ENCODE peak calls at places on chromosomes 4 and X, in eight cellular contexts. One of them, this sample, is unnamed.
A peak's percentile ranks its signal among the peaks of the same experiment; 100 is the strongest.

GRCh38 chr4:102392033-102392744 is 46.9 kb upstream of the SLC39A8 start:
- DNase-seq in lower lobe of right lung: no peak
- DNase-seq in astrocyte of the spinal cord: no peak
- DNase-seq in transverse colon: no peak
- DNase-seq in CD4-positive, alpha-beta T cell: no peak
- DNase-seq in H9: no peak
- DNase-seq in tibial nerve: no peak
- DNase-seq in A549: no peak
- DNase-seq in this sample: no peak

GRCh38 chr4:105146286-105147219 is at the start of gene TET2:
- DNase-seq in transverse colon: peak; percentile 78
- DNase-seq in H9: peak; percentile 63
- DNase-seq in CD4-positive, alpha-beta T cell: peak; percentile 65
- DNase-seq in tibial nerve: peak; percentile 55
- DNase-seq in astrocyte of the spinal cord: peak; percentile 91
- DNase-seq in lower lobe of right lung: peak; percentile 89
- DNase-seq in A549: peak; percentile 79
- DNase-seq in this sample: peak; percentile 72

GRCh38 chr4:90950385-90950841 is 823.2 kb downstream of the CCSER1 start:
- DNase-seq in H9: no peak
- DNase-seq in A549: peak; percentile 2
- DNase-seq in astrocyte of the spinal cord: peak; percentile 7
- DNase-seq in tibial nerve: no peak
- DNase-seq in lower lobe of right lung: no peak
- DNase-seq in CD4-positive, alpha-beta T cell: no peak
- DNase-seq in transverse colon: no peak
- DNase-seq in this sample: no peak

GRCh38 chrX:155966876-155967275 is 30.6 kb upstream of the IL9R start:
- DNase-seq in CD4-positive, alpha-beta T cell: no peak
- DNase-seq in lower lobe of right lung: no peak
- DNase-seq in transverse colon: peak; percentile 9
- DNase-seq in A549: peak; percentile 79
- DNase-seq in H9: peak; percentile 68
- DNase-seq in tibial nerve: no peak
- DNase-seq in astrocyte of the spinal cord: no peak
- DNase-seq in this sample: no peak

GRCh38 chrX:109966246-109966645 is 36.7 kb upstream of the TMEM164 start:
- DNase-seq in A549: peak; percentile 3
- DNase-seq in H9: no peak
- DNase-seq in transverse colon: no peak
- DNase-seq in CD4-positive, alpha-beta T cell: no peak
- DNase-seq in tibial nerve: no peak
- DNase-seq in lower lobe of right lung: no peak
- DNase-seq in astrocyte of the spinal cord: no peak
- DNase-seq in this sample: no peak

GRCh38 chr4:36285784-36286480 is 4.5 kb downstream of the DTHD1 start:
- DNase-seq in lower lobe of right lung: no peak
- DNase-seq in tibial nerve: no peak
- DNase-seq in H9: no peak
- DNase-seq in transverse colon: peak; percentile 9
- DNase-seq in CD4-positive, alpha-beta T cell: peak; percentile 23
- DNase-seq in astrocyte of the spinal cord: no peak
- DNase-seq in A549: no peak
- DNase-seq in this sample: peak; percentile 39

GRCh38 chr4:73127839-73128448 is 58.4 kb upstream of the COX18 start:
- DNase-seq in lower lobe of right lung: no peak
- DNase-seq in A549: peak; percentile 29
- DNase-seq in transverse colon: no peak
- DNase-seq in CD4-positive, alpha-beta T cell: no peak
- DNase-seq in astrocyte of the spinal cord: no peak
- DNase-seq in tibial nerve: no peak
- DNase-seq in H9: no peak
- DNase-seq in this sample: no peak

GRCh38 chr4:185282968-185283367 is 73.6 kb downstream of the SNX25 start:
- DNase-seq in lower lobe of right lung: no peak
- DNase-seq in CD4-positive, alpha-beta T cell: no peak
- DNase-seq in astrocyte of the spinal cord: peak; percentile 43
- DNase-seq in A549: peak; percentile 44
- DNase-seq in tibial nerve: no peak
- DNase-seq in H9: no peak
- DNase-seq in transverse colon: no peak
- DNase-seq in this sample: no peak

GRCh38 chr4:165810726-165811125 is 62.3 kb upstream of the TLL1 start:
- DNase-seq in A549: no peak
- DNase-seq in tibial nerve: no peak
- DNase-seq in astrocyte of the spinal cord: no peak
- DNase-seq in H9: no peak
- DNase-seq in transverse colon: no peak
- DNase-seq in CD4-positive, alpha-beta T cell: no peak
- DNase-seq in lower lobe of right lung: no peak
- DNase-seq in this sample: no peak

GRCh38 chr4:87974856-87975462 is 555 bp upstream of the SPP1 start:
- DNase-seq in transverse colon: no peak
- DNase-seq in tibial nerve: no peak
- DNase-seq in A549: peak; percentile 65
- DNase-seq in astrocyte of the spinal cord: no peak
- DNase-seq in CD4-positive, alpha-beta T cell: no peak
- DNase-seq in H9: peak; percentile 49
- DNase-seq in lower lobe of right lung: no peak
- DNase-seq in this sample: no peak

GRCh38 chr4:146520894-146521542 is 722 bp downstream of the SLC10A7 start:
- DNase-seq in H9: no peak
- DNase-seq in tibial nerve: no peak
- DNase-seq in transverse colon: peak; percentile 57
- DNase-seq in astrocyte of the spinal cord: peak; percentile 53
- DNase-seq in lower lobe of right lung: no peak
- DNase-seq in CD4-positive, alpha-beta T cell: no peak
- DNase-seq in A549: peak; percentile 6
- DNase-seq in this sample: no peak

GRCh38 chr4:1344696-1345095 is 2.3 kb upstream of the UVSSA start:
- DNase-seq in A549: no peak
- DNase-seq in tibial nerve: no peak
- DNase-seq in transverse colon: no peak
- DNase-seq in CD4-positive, alpha-beta T cell: no peak
- DNase-seq in lower lobe of right lung: peak; percentile 53
- DNase-seq in H9: no peak
- DNase-seq in astrocyte of the spinal cord: no peak
- DNase-seq in this sample: no peak

GRCh38 chr4:181650033-181650825 is 593.0 kb upstream of the TENM3 start:
- DNase-seq in H9: no peak
- DNase-seq in astrocyte of the spinal cord: peak; percentile 16
- DNase-seq in CD4-positive, alpha-beta T cell: no peak
- DNase-seq in tibial nerve: no peak
- DNase-seq in lower lobe of right lung: no peak
- DNase-seq in transverse colon: no peak
- DNase-seq in A549: no peak
- DNase-seq in this sample: no peak

GRCh38 chrX:54180403-54180802 is 2.7 kb downstream of the FAM120C start:
- DNase-seq in transverse colon: no peak
- DNase-seq in tibial nerve: no peak
- DNase-seq in lower lobe of right lung: no peak
- DNase-seq in CD4-positive, alpha-beta T cell: no peak
- DNase-seq in H9: no peak
- DNase-seq in A549: no peak
- DNase-seq in astrocyte of the spinal cord: peak; percentile 27
- DNase-seq in this sample: no peak

GRCh38 chr4:141870152-141870551 is 233.8 kb downstream of the IL15 start:
- DNase-seq in CD4-positive, alpha-beta T cell: no peak
- DNase-seq in transverse colon: no peak
- DNase-seq in A549: no peak
- DNase-seq in astrocyte of the spinal cord: no peak
- DNase-seq in H9: no peak
- DNase-seq in tibial nerve: no peak
- DNase-seq in lower lobe of right lung: no peak
- DNase-seq in this sample: no peak

GRCh38 chrX:72255445-72255844 is 16.6 kb upstream of the ERCC6L start:
- DNase-seq in transverse colon: no peak
- DNase-seq in tibial nerve: no peak
- DNase-seq in lower lobe of right lung: peak; percentile 67
- DNase-seq in astrocyte of the spinal cord: no peak
- DNase-seq in CD4-positive, alpha-beta T cell: no peak
- DNase-seq in A549: no peak
- DNase-seq in H9: peak; percentile 47
- DNase-seq in this sample: no peak

GRCh38 chr4:90745176-90745575 is 618.0 kb downstream of the CCSER1 start:
- DNase-seq in H9: no peak
- DNase-seq in transverse colon: no peak
- DNase-seq in astrocyte of the spinal cord: no peak
- DNase-seq in A549: peak; percentile 35
- DNase-seq in lower lobe of right lung: no peak
- DNase-seq in CD4-positive, alpha-beta T cell: no peak
- DNase-seq in tibial nerve: no peak
- DNase-seq in this sample: no peak

GRCh38 chr4:123580981-123581664 is 184.5 kb downstream of the SPRY1 start:
- DNase-seq in A549: no peak
- DNase-seq in lower lobe of right lung: no peak
- DNase-seq in astrocyte of the spinal cord: no peak
- DNase-seq in tibial nerve: no peak
- DNase-seq in transverse colon: no peak
- DNase-seq in H9: no peak
- DNase-seq in CD4-positive, alpha-beta T cell: no peak
- DNase-seq in this sample: no peak

GRCh38 chr4:766152-766515 is 59.8 kb downstream of the CPLX1 start:
- DNase-seq in CD4-positive, alpha-beta T cell: no peak
- DNase-seq in A549: peak; percentile 29
- DNase-seq in astrocyte of the spinal cord: peak; percentile 34
- DNase-seq in H9: no peak
- DNase-seq in lower lobe of right lung: peak; percentile 30
- DNase-seq in transverse colon: no peak
- DNase-seq in tibial nerve: no peak
- DNase-seq in this sample: no peak

GRCh38 chrX:54043696-54044125 is 562 bp downstream of the PHF8 start:
- DNase-seq in H9: peak; percentile 57
- DNase-seq in CD4-positive, alpha-beta T cell: peak; percentile 26
- DNase-seq in A549: no peak
- DNase-seq in tibial nerve: no peak
- DNase-seq in transverse colon: peak; percentile 49
- DNase-seq in astrocyte of the spinal cord: no peak
- DNase-seq in lower lobe of right lung: no peak
- DNase-seq in this sample: no peak

GRCh38 chrX:151397741-151398070 is 700 bp downstream of the VMA21 start:
- DNase-seq in CD4-positive, alpha-beta T cell: no peak
- DNase-seq in lower lobe of right lung: no peak
- DNase-seq in astrocyte of the spinal cord: no peak
- DNase-seq in H9: no peak
- DNase-seq in tibial nerve: no peak
- DNase-seq in A549: peak; percentile 6
- DNase-seq in transverse colon: no peak
- DNase-seq in this sample: no peak

DNA sequence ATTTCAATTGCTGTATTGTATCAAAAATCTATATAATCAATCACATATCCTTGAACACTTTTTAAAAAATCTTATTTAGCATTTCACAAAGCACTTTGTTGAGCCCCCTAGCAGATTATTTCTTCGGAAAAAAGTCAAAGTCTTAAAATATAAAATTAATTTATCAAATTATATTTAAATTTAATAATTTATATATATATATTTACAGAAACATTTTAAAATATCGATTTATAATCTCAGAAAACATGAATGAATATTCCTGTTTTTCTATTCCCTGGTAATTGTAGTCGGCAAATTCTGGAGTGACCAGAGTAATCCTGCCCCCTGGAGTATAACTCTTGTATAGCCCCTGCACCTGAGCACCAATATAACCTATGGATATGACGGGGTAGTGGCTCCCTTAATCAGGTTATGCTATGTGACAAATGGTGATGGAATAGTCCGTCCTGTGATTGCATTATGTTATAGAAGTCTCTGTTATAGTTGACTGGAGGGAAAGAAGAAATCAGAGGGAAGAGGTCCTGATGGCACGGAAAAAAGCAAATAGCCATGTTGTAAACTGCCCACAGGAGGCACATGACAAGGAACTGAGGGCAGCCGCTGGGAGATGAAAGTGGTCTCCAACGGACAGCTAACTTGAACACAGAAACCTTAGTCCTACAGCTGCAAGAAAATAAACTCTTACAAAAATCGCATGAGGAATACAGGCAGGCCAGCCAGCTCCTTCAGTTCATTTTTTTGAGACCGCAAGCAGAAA is 1092.3 kb downstream of the ARAP2 start:
- DNase-seq in lower lobe of right lung: no peak
- DNase-seq in CD4-positive, alpha-beta T cell: no peak
- DNase-seq in transverse colon: no peak
- DNase-seq in A549: peak; percentile 29
- DNase-seq in tibial nerve: no peak
- DNase-seq in H9: peak; percentile 55
- DNase-seq in astrocyte of the spinal cord: no peak
- DNase-seq in this sample: no peak
- TF ChIP-seq CTCF in lower lobe of right lung: no peak
- TF ChIP-seq CTCF in CD4-positive, alpha-beta T cell: no peak
- TF ChIP-seq CTCF in transverse colon: no peak
- TF ChIP-seq CTCF in A549: peak; percentile 26
- TF ChIP-seq CTCF in tibial nerve: no peak
- TF ChIP-seq CTCF in H9: peak; percentile 87
- TF ChIP-seq CTCF in astrocyte of the spinal cord: no peak
- TF ChIP-seq CTCF in this sample: no peak

GRCh38 chrX:2875798-2876399 is 47.2 kb downstream of the GYG2 start:
- DNase-seq in tibial nerve: no peak
- DNase-seq in CD4-positive, alpha-beta T cell: no peak
- DNase-seq in transverse colon: no peak
- DNase-seq in astrocyte of the spinal cord: peak; percentile 15
- DNase-seq in A549: peak; percentile 36
- DNase-seq in H9: no peak
- DNase-seq in lower lobe of right lung: no peak
- DNase-seq in this sample: no peak
- TF ChIP-seq CTCF in tibial nerve: no peak
- TF ChIP-seq CTCF in CD4-positive, alpha-beta T cell: peak; percentile 18
- TF ChIP-seq CTCF in transverse colon: peak; percentile 33
- TF ChIP-seq CTCF in astrocyte of the spinal cord: peak; percentile 46
- TF ChIP-seq CTCF in A549: peak; percentile 37
- TF ChIP-seq CTCF in H9: peak; percentile 83
- TF ChIP-seq CTCF in lower lobe of right lung: peak; percentile 38
- TF ChIP-seq CTCF in this sample: peak; percentile 48

GRCh38 chr4:127188847-127189246 is 443.9 kb upstream of the INTU start:
- DNase-seq in A549: peak; percentile 1
- DNase-seq in astrocyte of the spinal cord: peak; percentile 36
- DNase-seq in transverse colon: no peak
- DNase-seq in tibial nerve: no peak
- DNase-seq in lower lobe of right lung: no peak
- DNase-seq in H9: no peak
- DNase-seq in CD4-positive, alpha-beta T cell: no peak
- DNase-seq in this sample: no peak
- TF ChIP-seq CTCF in A549: no peak
- TF ChIP-seq CTCF in astrocyte of the spinal cord: peak; percentile 29
- TF ChIP-seq CTCF in transverse colon: no peak
- TF ChIP-seq CTCF in tibial nerve: no peak
- TF ChIP-seq CTCF in lower lobe of right lung: no peak
- TF ChIP-seq CTCF in H9: peak; percentile 52
- TF ChIP-seq CTCF in CD4-positive, alpha-beta T cell: no peak
- TF ChIP-seq CTCF in this sample: no peak

DNA sequence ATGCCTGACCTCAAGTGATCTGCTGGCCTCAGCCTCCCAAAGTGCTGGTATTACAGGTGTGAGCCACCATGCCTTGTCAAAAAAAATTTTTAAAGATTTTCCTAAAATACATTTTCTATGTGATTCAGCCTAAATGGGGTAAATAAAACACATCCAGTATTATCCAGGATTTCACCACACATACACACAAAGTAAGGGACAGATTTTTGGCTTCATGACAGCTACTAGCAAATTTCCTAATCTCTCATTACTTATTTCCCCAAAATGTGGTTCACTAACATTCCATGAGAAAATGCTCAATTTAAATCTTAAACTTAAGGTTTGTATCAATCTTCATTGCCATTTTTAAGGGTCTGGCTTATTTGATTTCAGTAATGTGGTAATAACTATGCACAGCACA is 348.5 kb upstream of the INTU start:
- DNase-seq in astrocyte of the spinal cord: no peak
- DNase-seq in H9: no peak
- DNase-seq in A549: no peak
- DNase-seq in lower lobe of right lung: no peak
- DNase-seq in transverse colon: no peak
- DNase-seq in CD4-positive, alpha-beta T cell: no peak
- DNase-seq in tibial nerve: no peak
- DNase-seq in this sample: no peak
- TF ChIP-seq CTCF in astrocyte of the spinal cord: no peak
- TF ChIP-seq CTCF in H9: no peak
- TF ChIP-seq CTCF in A549: no peak
- TF ChIP-seq CTCF in lower lobe of right lung: no peak
- TF ChIP-seq CTCF in transverse colon: no peak
- TF ChIP-seq CTCF in CD4-positive, alpha-beta T cell: no peak
- TF ChIP-seq CTCF in tibial nerve: no peak
- TF ChIP-seq CTCF in this sample: no peak

This sample was measured in natural killer cell.